ENCODE peak calls at places on chromosomes 4 and X, in ten cellular contexts. H, G, Y, R, O, D, K, E, C and J are unnamed samples. For H3K36me3, the result is how much of the 10 kb centered on the place peaks cover.

GRCh38 chr4:12304912-12305311 is 876.2 kb upstream of the HS3ST1 start:
- DNase-seq in H (no peak), G (no peak), Y (no peak), R (no peak), O (no peak), D (no peak), K (no peak), E (no peak), C (peak), J (no peak)

GRCh38 chr4:61520688-61521160 is 320.6 kb downstream of the ADGRL3 start:
- DNase-seq in H (no peak), G (peak), Y (no peak), R (peak), O (no peak), D (no peak), K (no peak), E (no peak), C (peak), J (no peak)

GRCh38 chrX:19332983-19333382 is 10.7 kb upstream of the PDHA1 start:
- DNase-seq in H (no peak), G (no peak), Y (no peak), R (no peak), O (no peak), D (peak), K (no peak), E (no peak), C (no peak), J (no peak)

GRCh38 chr4:105965183-105965800 is 70.0 kb downstream of the NPNT start:
- DNase-seq in H (no peak), G (peak), Y (no peak), R (no peak), O (no peak), D (no peak), K (no peak), E (no peak), C (no peak), J (no peak)

GRCh38 chrX:45850197-45850774 is 649.6 kb upstream of the DIPK2B start:
- DNase-seq in H (no peak), G (peak), Y (no peak), R (no peak), O (no peak), D (peak), K (peak), E (peak), C (peak), J (no peak)

GRCh38 chr4:25129926-25130325 is 30.3 kb downstream of the SEPSECS start:
- DNase-seq in H (no peak), G (no peak), Y (no peak), R (no peak), O (no peak), D (no peak), K (no peak), E (no peak), C (no peak), J (no peak)

GRCh38 chrX:11470231-11470630 is 177.0 kb downstream of the AMELX start:
- DNase-seq in H (no peak), G (peak), Y (no peak), R (peak), O (no peak), D (peak), K (peak), E (no peak), C (no peak), J (no peak)

GRCh38 chr4:8319731-8320385 is 50.3 kb downstream of the HTRA3 start:
- DNase-seq in H (peak), G (peak), Y (no peak), R (no peak), O (peak), D (no peak), K (no peak), E (no peak), C (peak), J (no peak)

GRCh38 chr4:168765322-168765721 is 244.7 kb downstream of the CBR4 start:
- DNase-seq in H (no peak), G (no peak), Y (no peak), R (no peak), O (no peak), D (no peak), K (no peak), E (no peak), C (no peak), J (no peak)

GRCh38 chr4:97786306-97786920 is 356.9 kb downstream of the STPG2 start:
- DNase-seq in H (no peak), G (peak), Y (no peak), R (no peak), O (no peak), D (no peak), K (no peak), E (no peak), C (no peak), J (no peak)

GRCh38 chr4:76881375-76881774 is 16.6 kb downstream of the SOWAHB start:
- DNase-seq in H (no peak), G (peak), Y (no peak), R (no peak), O (no peak), D (no peak), K (no peak), E (no peak), C (no peak), J (no peak)

GRCh38 chr4:119728692-119729593 is 100.3 kb upstream of the PDE5A start:
- DNase-seq in H (no peak), G (peak), Y (no peak), R (no peak), O (no peak), D (no peak), K (no peak), E (no peak), C (no peak), J (no peak)

GRCh38 chr4:121514443-121514842 is 133.6 kb upstream of the QRFPR start:
- DNase-seq in H (no peak), G (no peak), Y (no peak), R (no peak), O (no peak), D (no peak), K (no peak), E (peak), C (no peak), J (no peak)

GRCh38 chrX:410296-410695 is 23.6 kb upstream of the PPP2R3B start:
- DNase-seq in H (no peak), G (no peak), Y (no peak), R (no peak), O (no peak), D (no peak), K (no peak), E (no peak), C (no peak), J (no peak)

DNA sequence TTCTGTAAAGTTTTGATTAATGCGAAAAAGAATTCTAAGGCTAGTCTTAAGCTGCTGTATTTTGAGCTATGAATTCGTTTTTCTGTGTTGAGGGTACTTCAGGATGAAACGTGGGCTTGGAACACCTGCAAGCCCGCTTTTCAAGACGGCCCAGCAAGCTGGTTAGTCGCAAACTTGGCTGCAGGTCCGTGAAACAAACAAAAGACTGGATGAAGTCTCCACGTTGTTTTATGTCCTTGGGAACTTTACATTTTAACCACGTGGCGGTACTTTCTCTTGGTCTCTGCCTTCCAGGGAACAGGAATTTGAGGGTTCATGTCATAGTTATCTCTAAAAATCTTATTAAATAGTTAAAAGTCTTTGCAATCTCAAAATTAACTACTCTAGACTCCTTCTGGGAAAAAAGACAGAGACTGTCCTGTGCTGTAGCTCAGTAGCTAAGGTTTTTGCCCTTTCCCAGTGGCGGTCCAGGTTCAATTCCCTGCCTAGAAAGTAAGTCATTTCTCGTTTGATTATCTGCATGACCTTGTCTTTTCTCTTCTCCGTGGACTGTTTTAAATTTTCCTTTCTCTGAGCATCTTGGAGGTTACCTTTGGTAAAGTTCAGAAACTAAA is 21.0 kb downstream of the TENM3 start:
- DNase-seq in H (no peak), G (no peak), Y (no peak), R (no peak), O (no peak), D (no peak), K (no peak), E (no peak), C (no peak), J (no peak)
- H3K4me3 ChIP-seq in H (no peak), G (no peak), Y (no peak), R (no peak), O (no peak), D (no peak), K (no peak), E (no peak), C (no peak), J (no peak)

DNA sequence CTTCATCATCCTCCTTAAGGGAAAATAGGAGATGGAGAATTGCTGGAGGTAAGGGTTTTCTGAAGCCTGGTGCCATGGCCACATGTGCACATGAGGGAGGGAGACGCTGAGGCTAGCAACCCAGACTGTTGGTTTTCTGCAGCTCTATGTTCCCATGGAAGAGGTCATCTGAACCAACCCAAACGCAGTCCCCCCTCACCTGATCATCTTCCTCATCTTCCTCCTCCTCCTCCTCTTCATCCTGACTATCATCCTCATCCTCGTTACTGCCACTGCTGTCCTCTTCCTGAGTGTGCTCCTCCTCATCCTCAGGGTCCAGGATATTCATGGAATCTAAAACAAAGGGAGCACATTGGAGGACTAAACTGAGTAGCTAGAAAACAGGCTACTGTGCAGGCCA is 124.6 kb downstream of the HUWE1 start:
- DNase-seq in H (no peak), G (no peak), Y (no peak), R (no peak), O (no peak), D (no peak), K (no peak), E (no peak), C (no peak), J (no peak)
- H3K36me3 ChIP-seq in H (half or more), G (under half), Y (under half), R (half or more), O (half or more), D (under half), K (half or more), E (under half), C (under half), J (half or more)

GRCh38 chr4:5753366-5753765 is 42.4 kb downstream of the EVC start:
- DNase-seq in H (no peak), G (no peak), Y (no peak), R (no peak), O (no peak), D (no peak), K (no peak), E (no peak), C (no peak), J (no peak)

GRCh38 chr4:5752803-5753184 is 41.8 kb downstream of the EVC start:
- DNase-seq in H (no peak), G (no peak), Y (no peak), R (no peak), O (no peak), D (no peak), K (no peak), E (no peak), C (no peak), J (no peak)

GRCh38 chr4:5754529-5754881 is 43.5 kb downstream of the EVC start:
- DNase-seq in H (no peak), G (no peak), Y (no peak), R (no peak), O (peak), D (no peak), K (no peak), E (no peak), C (no peak), J (no peak)

GRCh38 chr4:5755161-5755560 is 44.2 kb downstream of the EVC start:
- DNase-seq in H (no peak), G (no peak), Y (no peak), R (no peak), O (peak), D (no peak), K (no peak), E (no peak), C (no peak), J (no peak)

GRCh38 chr4:5753766-5754528 is 42.9 kb downstream of the EVC start:
- DNase-seq in H (no peak), G (peak), Y (no peak), R (peak), O (peak), D (peak), K (peak), E (no peak), C (no peak), J (no peak)
- H3K4me3 ChIP-seq in H (no peak), G (no peak), Y (no peak), R (no peak), O (no peak), D (no peak), K (no peak), E (no peak), C (no peak), J (no peak)

DNA sequence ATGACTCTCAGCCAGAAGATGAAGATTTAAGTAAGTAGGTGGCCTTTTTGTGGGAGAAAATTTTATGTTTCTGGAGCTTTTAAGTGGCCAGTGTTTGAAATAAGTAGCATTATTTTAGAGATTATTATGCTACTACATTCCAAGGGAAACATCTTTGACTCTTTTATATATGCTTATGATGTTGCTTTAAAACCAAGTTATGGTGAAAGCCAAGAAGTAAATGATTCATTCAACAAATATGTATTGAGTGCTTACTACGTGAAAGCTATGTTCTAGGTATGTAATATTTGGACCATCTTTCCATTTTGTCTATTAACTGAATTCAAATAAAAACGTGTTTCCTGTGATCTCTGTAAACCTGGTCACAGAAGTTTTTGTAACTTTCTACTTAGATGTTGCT is 58.3 kb downstream of the ZFX start:
- DNase-seq in H (no peak), G (peak), Y (no peak), R (no peak), O (no peak), D (peak), K (no peak), E (no peak), C (no peak), J (no peak)
- H3K36me3 ChIP-seq in H (half or more), G (under half), Y (under half), R (under half), O (under half), D (under half), K (under half), E (under half), C (half or more), J (under half)

GRCh38 chrX:117973175-117974075 is 143.2 kb downstream of the KLHL13 start:
- DNase-seq in H (no peak), G (no peak), Y (no peak), R (no peak), O (no peak), D (no peak), K (no peak), E (peak), C (peak), J (no peak)
- H3K4me3 ChIP-seq in H (no peak), G (no peak), Y (no peak), R (no peak), O (no peak), D (no peak), K (no peak), E (no peak), C (no peak), J (no peak)

GRCh38 chrX:150361070-150361776 is 1.9 kb upstream of the MAMLD1 start:
- DNase-seq in H (peak), G (no peak), Y (no peak), R (no peak), O (peak), D (peak), K (peak), E (peak), C (peak), J (no peak)

GRCh38 chrX:150361777-150362351 is 1.3 kb upstream of the MAMLD1 start:
- DNase-seq in H (peak), G (no peak), Y (no peak), R (no peak), O (no peak), D (peak), K (peak), E (peak), C (no peak), J (no peak)

GRCh38 chrX:150363561-150364346 is 637 bp downstream of the MAMLD1 start:
- DNase-seq in H (peak), G (no peak), Y (no peak), R (no peak), O (peak), D (peak), K (peak), E (peak), C (peak), J (peak)

GRCh38 chrX:150364347-150365050 is 1.4 kb downstream of the MAMLD1 start:
- DNase-seq in H (peak), G (no peak), Y (no peak), R (no peak), O (peak), D (peak), K (peak), E (peak), C (peak), J (no peak)

DNA sequence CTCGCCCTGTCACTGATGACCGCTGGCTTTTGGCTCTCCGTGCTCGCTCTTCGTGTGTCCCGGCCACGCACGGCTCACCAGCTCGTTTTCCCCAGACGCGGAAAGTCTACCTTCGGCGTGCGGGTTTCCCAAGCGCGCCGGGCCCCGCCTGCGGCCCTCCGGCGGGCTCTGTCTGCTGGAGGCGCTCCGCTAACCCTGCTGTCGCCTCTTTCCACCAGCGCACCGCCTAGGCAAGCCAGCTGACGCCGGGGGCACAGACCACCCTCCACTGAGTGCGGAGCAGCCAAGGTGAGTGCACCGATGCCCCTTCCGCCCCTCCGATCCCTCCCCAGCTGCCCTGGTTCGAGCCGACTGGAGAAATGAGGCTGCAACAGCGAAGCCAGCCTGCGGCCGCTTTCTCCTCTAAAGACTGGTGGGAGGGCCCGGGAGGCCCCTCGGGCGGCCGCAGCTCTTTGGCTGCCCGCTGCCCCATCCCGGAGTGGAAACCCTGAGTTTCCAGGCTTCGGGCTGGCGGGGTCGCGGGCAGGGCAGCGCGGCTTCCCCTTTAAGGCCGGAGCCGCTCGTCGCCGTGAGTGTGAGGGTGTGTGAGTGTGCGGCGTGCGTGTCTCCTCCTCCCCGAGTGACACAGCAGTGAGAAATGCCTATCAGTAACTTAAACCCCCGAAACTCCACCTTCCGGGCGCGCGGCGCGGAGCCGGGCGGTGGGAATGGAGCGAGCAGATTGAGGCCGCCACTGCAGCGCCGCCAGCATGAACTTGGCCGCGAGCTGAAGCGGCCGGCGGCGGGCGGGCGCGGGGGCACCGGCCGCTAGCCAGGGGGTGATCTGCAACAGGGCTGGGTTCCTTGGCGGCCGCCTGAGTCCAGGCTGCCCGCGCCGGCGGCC is at the start of gene MAMLD1:
- DNase-seq in H (peak), G (peak), Y (no peak), R (peak), O (peak), D (peak), K (peak), E (peak), C (peak), J (peak)
- H3K36me3 ChIP-seq in H (under half), G (under half), Y (under half), R (under half), O (under half), D (under half), K (under half), E (under half), C (under half), J (under half)

GRCh38 chr4:59818656-59819055 is 1381.5 kb upstream of the ADGRL3 start:
- DNase-seq in H (no peak), G (no peak), Y (no peak), R (no peak), O (no peak), D (no peak), K (no peak), E (no peak), C (no peak), J (no peak)
- H3K4me3 ChIP-seq in H (peak), G (no peak), Y (no peak), R (no peak), O (peak), D (no peak), K (no peak), E (no peak), C (no peak), J (no peak)

GRCh38 chr4:41887322-41887721 is 47.9 kb upstream of the TMEM33 start:
- DNase-seq in H (no peak), G (no peak), Y (no peak), R (no peak), O (no peak), D (no peak), K (no peak), E (no peak), C (no peak), J (no peak)

GRCh38 chr4:41883988-41884737 is 51.1 kb upstream of the TMEM33 start:
- DNase-seq in H (no peak), G (no peak), Y (no peak), R (no peak), O (no peak), D (no peak), K (no peak), E (no peak), C (no peak), J (no peak)

GRCh38 chr4:41887821-41888699 is 47.2 kb upstream of the TMEM33 start:
- DNase-seq in H (no peak), G (peak), Y (no peak), R (peak), O (no peak), D (peak), K (peak), E (peak), C (peak), J (peak)

GRCh38 chr4:41882622-41883347 is 52.4 kb upstream of the TMEM33 start:
- DNase-seq in H (peak), G (peak), Y (no peak), R (peak), O (peak), D (peak), K (peak), E (peak), C (peak), J (peak)

GRCh38 chr4:41885456-41885855 is 49.8 kb upstream of the TMEM33 start:
- DNase-seq in H (no peak), G (no peak), Y (no peak), R (no peak), O (no peak), D (no peak), K (no peak), E (no peak), C (no peak), J (no peak)
- H3K36me3 ChIP-seq in H (under half), G (under half), Y (under half), R (under half), O (under half), D (under half), K (under half), E (under half), C (under half), J (under half)

GRCh38 chr4:180669637-180670036 is 1573.6 kb upstream of the TENM3 start:
- DNase-seq in H (no peak), G (no peak), Y (no peak), R (no peak), O (no peak), D (no peak), K (no peak), E (no peak), C (no peak), J (no peak)

GRCh38 chr4:180668732-180669131 is 1574.5 kb upstream of the TENM3 start:
- DNase-seq in H (no peak), G (no peak), Y (no peak), R (no peak), O (no peak), D (no peak), K (no peak), E (no peak), C (no peak), J (no peak)

GRCh38 chr4:180664766-180665368 is 1578.3 kb upstream of the TENM3 start:
- DNase-seq in H (no peak), G (peak), Y (no peak), R (peak), O (no peak), D (peak), K (peak), E (peak), C (peak), J (peak)

GRCh38 chr4:180665994-180666818 is 1577.0 kb upstream of the TENM3 start:
- DNase-seq in H (no peak), G (peak), Y (no peak), R (peak), O (no peak), D (peak), K (no peak), E (peak), C (peak), J (no peak)

GRCh38 chr4:180665481-180665880 is 1577.7 kb upstream of the TENM3 start:
- DNase-seq in H (no peak), G (peak), Y (no peak), R (no peak), O (no peak), D (no peak), K (no peak), E (no peak), C (no peak), J (no peak)
- H3K4me3 ChIP-seq in H (no peak), G (no peak), Y (no peak), R (no peak), O (no peak), D (no peak), K (no peak), E (no peak), C (no peak), J (no peak)

GRCh38 chr4:141229408-141230101 is 8.9 kb downstream of the ZNF330 start:
- DNase-seq in H (no peak), G (peak), Y (no peak), R (no peak), O (no peak), D (no peak), K (no peak), E (no peak), C (no peak), J (no peak)
- H3K36me3 ChIP-seq in H (half or more), G (under half), Y (under half), R (under half), O (half or more), D (half or more), K (half or more), E (under half), C (half or more), J (half or more)